ENCODE peak calls at places on chromosomes 11 and 22, in ten cellular contexts. I is mesendoderm, D is left colon, A is AG08395, E is activated gamma-delta T cell treated with Interleukin-2 at 50 U/mL for 16 hours, P is iris pigment epithelial cell, K is AG04449, L is HuH-7, R is Calu3, G is DMS79. B is an unnamed sample.

GRCh38 chr22:35642305-35642741 is 5.9 kb upstream of the APOL6 start:
- DNase-seq in R (no peak), K (no peak), I (no peak), D (no peak), A (peak), L (no peak), G (no peak), E (no peak), P (no peak), B (no peak)

GRCh38 chr11:12961615-12962014 is 47.5 kb upstream of the RASSF10 start:
- DNase-seq in G (no peak), I (no peak), P (no peak), E (no peak), K (no peak), A (peak), D (no peak), L (no peak), R (no peak), B (no peak)

GRCh38 chr11:62064221-62064620 is 59.6 kb upstream of the INCENP start:
- DNase-seq in R (no peak), A (no peak), G (no peak), E (no peak), K (no peak), D (no peak), P (no peak), I (no peak), L (no peak), B (no peak)

GRCh38 chr11:67665537-67666302 is 8.7 kb downstream of the ALDH3B2 start:
- DNase-seq in K (no peak), I (no peak), D (no peak), R (peak), G (no peak), L (peak), A (no peak), P (no peak), E (no peak), B (no peak)

GRCh38 chr22:37454857-37455686 is 27.8 kb upstream of the ELFN2 start:
- DNase-seq in R (peak), P (peak), E (no peak), I (peak), D (no peak), G (no peak), K (peak), L (peak), A (peak), B (no peak)

GRCh38 chr11:34263462-34264186 is 94.2 kb downstream of the ABTB2 start:
- DNase-seq in L (no peak), G (peak), I (peak), K (no peak), E (no peak), P (peak), R (peak), D (peak), A (peak), B (no peak)

GRCh38 chr11:100930185-100930778 is 199.3 kb downstream of the PGR start:
- DNase-seq in D (no peak), A (peak), R (peak), P (peak), L (peak), E (no peak), I (peak), K (peak), G (no peak), B (no peak)

GRCh38 chr11:130146797-130147196 is 12.8 kb upstream of the ST14 start:
- DNase-seq in D (peak), K (no peak), R (no peak), E (no peak), A (no peak), G (no peak), P (no peak), L (no peak), I (no peak), B (no peak)

GRCh38 chr22:31631381-31631780 is 30.6 kb downstream of the PISD start:
- DNase-seq in K (no peak), A (peak), E (no peak), D (no peak), L (no peak), R (no peak), G (no peak), I (no peak), P (no peak), B (no peak)

GRCh38 chr11:82899191-82899820 is 924 bp downstream of the PRCP start:
- DNase-seq in I (peak), E (peak), R (no peak), L (no peak), P (no peak), G (peak), D (no peak), A (no peak), K (no peak), B (no peak)

GRCh38 chr11:3613998-3614741 is 27.6 kb downstream of the ART5 start:
- DNase-seq in K (no peak), A (no peak), I (peak), R (no peak), L (no peak), G (no peak), E (no peak), D (no peak), P (no peak), B (no peak)

GRCh38 chr22:23243006-23243573 is 62.8 kb downstream of the BCR start:
- DNase-seq in D (no peak), P (no peak), G (no peak), E (peak), A (no peak), R (no peak), L (no peak), I (peak), K (no peak), B (peak)

GRCh38 chr11:123116486-123116885 is 54.5 kb upstream of the HSPA8 start:
- DNase-seq in E (no peak), K (no peak), D (no peak), P (peak), R (no peak), L (no peak), G (no peak), A (no peak), I (no peak), B (no peak)